ENCODE peak calls at places on chromosomes 2 and 18, in six cellular contexts. C is HCT116, I is SK-N-SH, N is GM12878, R is K562, G is HepG2. Y is an unnamed sample.

GRCh38 chr2:173355132-173355865 is 627 bp downstream of the CDCA7 start:
- DNase-seq in C (peak), I (peak), N (no peak), R (peak), G (peak), Y (peak)

GRCh38 chr18:78605255-78605654 is 374.4 kb upstream of the SALL3 start:
- DNase-seq in C (no peak), I (no peak), N (no peak), R (no peak), G (no peak), Y (no peak)

GRCh38 chr2:229057997-229058553 is 213.0 kb downstream of the PID1 start:
- DNase-seq in C (no peak), I (no peak), N (no peak), R (no peak), G (no peak), Y (no peak)

GRCh38 chr2:46781468-46782189 is 134.0 kb downstream of the MCFD2 start:
- DNase-seq in C (no peak), I (no peak), N (no peak), R (no peak), G (no peak), Y (no peak)

GRCh38 chr2:180571559-180571958 is 408.8 kb upstream of the UBE2E3 start:
- DNase-seq in C (no peak), I (no peak), N (no peak), R (no peak), G (no peak), Y (no peak)

GRCh38 chr18:76496200-76496890 is 1.3 kb upstream of the ZNF516 start:
- DNase-seq in C (no peak), I (peak), N (no peak), R (peak), G (peak), Y (no peak)

GRCh38 chr2:207064128-207064694 is 101.5 kb downstream of the KLF7 start:
- DNase-seq in C (no peak), I (no peak), N (no peak), R (no peak), G (no peak), Y (no peak)

GRCh38 chr2:239814136-239814916 is 210.8 kb downstream of the NDUFA10 start:
- DNase-seq in C (no peak), I (no peak), N (no peak), R (peak), G (no peak), Y (no peak)

GRCh38 chr18:42640160-42640559 is 475.3 kb downstream of the RIT2 start:
- DNase-seq in C (no peak), I (no peak), N (no peak), R (no peak), G (no peak), Y (no peak)

GRCh38 chr2:47195149-47195548 is 40.0 kb upstream of the STPG4 start:
- DNase-seq in C (no peak), I (no peak), N (no peak), R (no peak), G (no peak), Y (no peak)

GRCh38 chr2:143841935-143842334 is 678.0 kb downstream of the ZEB2 start:
- DNase-seq in C (no peak), I (peak), N (no peak), R (peak), G (no peak), Y (no peak)
- TF ChIP-seq YY1 in C (no peak), I (no peak), N (no peak), R (no peak), G (no peak), Y (no peak)

DNA sequence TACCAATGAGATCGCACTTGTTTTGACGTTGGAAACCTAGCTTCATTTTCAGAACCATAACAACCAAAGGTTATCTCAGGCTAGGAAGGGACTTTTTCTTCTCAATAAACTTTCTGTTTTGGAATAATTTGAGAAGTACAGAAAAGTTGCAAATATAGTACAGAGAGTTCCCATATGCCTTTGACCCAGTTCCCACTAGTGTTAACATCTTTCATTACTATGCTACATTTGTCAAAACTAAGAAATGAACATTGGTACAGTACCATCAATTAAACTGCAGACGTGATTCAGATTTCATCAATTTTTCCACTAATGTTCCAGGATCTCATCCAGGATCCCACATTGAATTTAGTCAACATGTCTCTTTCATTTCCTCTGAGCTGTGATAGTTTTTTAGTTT is 111.6 kb downstream of the ATL2 start:
- DNase-seq in C (no peak), I (no peak), N (no peak), R (no peak), G (no peak), Y (no peak)
- H3K27ac ChIP-seq in C (no peak), I (no peak), N (peak), R (no peak), G (no peak), Y (no peak)

DNA sequence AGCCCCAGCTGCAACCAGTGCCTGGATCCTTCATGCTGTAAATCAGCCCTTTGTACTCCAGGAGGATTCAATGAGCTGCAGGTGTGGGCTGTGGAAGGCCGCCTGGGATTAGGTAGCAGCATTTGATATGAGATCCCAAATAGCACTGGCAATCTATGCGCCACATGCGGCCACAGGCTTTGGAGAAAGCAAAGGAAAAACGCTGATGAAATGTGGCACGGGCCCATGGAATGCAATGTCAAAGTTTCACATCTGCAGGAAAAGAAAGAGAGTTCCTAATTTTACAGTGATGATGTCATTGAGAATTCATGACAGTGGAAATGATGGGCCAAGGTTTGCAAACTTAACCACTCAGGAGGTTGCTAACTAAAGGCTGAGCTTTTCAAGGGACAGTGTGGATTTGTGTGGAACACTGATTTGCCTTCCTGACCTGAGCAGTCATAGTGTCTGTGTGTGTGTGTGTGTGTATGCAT is 216.4 kb upstream of the OSR1 start:
- DNase-seq in C (no peak), I (no peak), N (no peak), R (no peak), G (no peak), Y (no peak)
- TF ChIP-seq YY1 in C (no peak), I (no peak), N (no peak), R (no peak), G (no peak), Y (no peak)

DNA sequence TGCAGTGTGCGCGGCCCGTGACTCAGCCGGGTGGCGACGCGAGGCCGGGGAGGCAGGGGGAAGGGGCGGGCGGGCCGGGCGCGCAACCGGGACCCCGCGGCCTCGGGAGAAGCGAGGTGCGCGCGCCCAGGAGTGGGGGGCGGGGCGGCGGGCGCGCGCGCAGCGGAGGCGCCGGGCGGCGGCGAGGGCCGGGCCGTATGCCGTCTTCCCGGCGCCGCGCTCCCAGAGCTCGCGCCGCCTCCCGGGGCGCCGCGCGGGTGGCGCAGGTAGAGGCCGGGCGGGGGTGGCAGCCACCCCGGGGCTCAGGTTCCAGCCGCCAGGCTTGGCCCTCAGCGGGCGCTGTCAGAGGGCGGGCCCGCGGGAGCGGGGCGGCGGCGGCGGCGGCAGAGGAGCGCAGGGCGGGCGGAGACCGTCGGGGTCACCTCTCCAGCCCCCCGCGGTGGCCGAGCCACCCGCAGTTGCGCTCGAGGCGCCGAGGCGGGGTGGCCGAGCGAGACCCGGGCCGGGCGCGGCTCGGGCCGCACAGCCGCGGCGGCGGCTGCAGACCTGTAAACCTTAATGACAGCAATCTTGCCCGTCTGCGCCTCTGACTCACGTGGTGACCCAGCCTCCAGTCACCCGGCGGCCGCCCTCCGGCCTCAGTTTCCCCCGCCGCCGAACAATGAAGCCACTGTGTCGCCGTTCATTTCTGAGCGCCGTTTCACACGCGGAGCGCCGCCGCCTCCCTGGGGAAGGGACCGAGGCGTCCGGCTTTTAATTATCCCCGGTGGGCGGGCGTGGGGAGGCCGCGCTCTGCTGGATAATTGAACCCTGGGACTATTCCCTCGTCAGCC is 25.3 kb upstream of the SMAD7 start:
- DNase-seq in C (no peak), I (peak), N (no peak), R (peak), G (no peak), Y (peak)
- H3K27ac ChIP-seq in C (peak), I (no peak), N (no peak), R (peak), G (no peak), Y (no peak)

Y was measured in H1.